ENCODE peak calls at places on chromosomes 2 and 18, in five cellular contexts. I is transverse colon, S is colonic mucosa, D is right atrium auricular region, H is omental fat pad. V is an unnamed sample.
A peak's percentile ranks its signal among the peaks of the same experiment; 100 is the strongest.

GRCh38 chr18:35236964-35237363 is 3.9 kb upstream of the ZNF397 start:
- DNase-seq in I (no peak), S (no peak), D (no peak), H (no peak), V (no peak)

GRCh38 chr2:143460382-143460781 is 331.2 kb downstream of the ARHGAP15 start:
- DNase-seq in I (no peak), S (no peak), D (no peak), H (no peak), V (no peak)

GRCh38 chr2:58494059-58494458 is 252.9 kb upstream of the FANCL start:
- DNase-seq in I (no peak), S (no peak), D (no peak), H (no peak), V (no peak)

GRCh38 chr2:238743243-238744068 is 104.4 kb upstream of the TWIST2 start:
- DNase-seq in I (no peak), S (no peak), D (no peak), H (no peak), V (no peak)

GRCh38 chr2:129888461-129888860 is 91.0 kb upstream of the RAB6C start:
- DNase-seq in I (no peak), S (no peak), D (no peak), H (no peak), V (no peak)

GRCh38 chr2:29628078-29628765 is 293.2 kb downstream of the ALK start:
- DNase-seq in I (no peak), S (no peak), D (no peak), H (no peak), V (no peak)

GRCh38 chr2:172256886-172257285 is 154.2 kb upstream of the DLX2 start:
- DNase-seq in I (no peak), S (no peak), D (no peak), H (no peak), V (no peak)

GRCh38 chr2:224222976-224223375 is 178.9 kb downstream of the FAM124B start:
- DNase-seq in I (no peak), S (no peak), D (no peak), H (no peak), V (no peak)

GRCh38 chr2:86468162-86469033 is 27.2 kb downstream of the KDM3A start:
- DNase-seq in I (no peak), S (no peak), D (no peak), H (no peak), V (no peak)

GRCh38 chr18:49768051-49768391 is 45.3 kb downstream of the ACAA2 start:
- DNase-seq in I (peak; percentile 70), S (peak; percentile 70), D (no peak), H (no peak), V (no peak)

GRCh38 chr2:69122271-69122670 is 109.3 kb downstream of the ANTXR1 start:
- DNase-seq in I (no peak), S (no peak), D (no peak), H (no peak), V (no peak)

GRCh38 chr2:237154894-237155851 is 69.5 kb downstream of the COPS8 start:
- DNase-seq in I (no peak), S (no peak), D (no peak), H (no peak), V (no peak)

GRCh38 chr2:237222178-237222577 is 136.5 kb downstream of the COPS8 start:
- DNase-seq in I (no peak), S (no peak), D (peak; percentile 56), H (no peak), V (no peak)

GRCh38 chr2:118983133-118983532 is 41.1 kb downstream of the MARCO start:
- DNase-seq in I (no peak), S (no peak), D (no peak), H (no peak), V (no peak)

GRCh38 chr2:79272616-79273015 is 113.1 kb upstream of the REG3A start:
- DNase-seq in I (no peak), S (no peak), D (no peak), H (no peak), V (no peak)

GRCh38 chr2:219426068-219426443 is 7.9 kb downstream of the DES start:
- DNase-seq in I (no peak), S (no peak), D (no peak), H (no peak), V (no peak)

DNA sequence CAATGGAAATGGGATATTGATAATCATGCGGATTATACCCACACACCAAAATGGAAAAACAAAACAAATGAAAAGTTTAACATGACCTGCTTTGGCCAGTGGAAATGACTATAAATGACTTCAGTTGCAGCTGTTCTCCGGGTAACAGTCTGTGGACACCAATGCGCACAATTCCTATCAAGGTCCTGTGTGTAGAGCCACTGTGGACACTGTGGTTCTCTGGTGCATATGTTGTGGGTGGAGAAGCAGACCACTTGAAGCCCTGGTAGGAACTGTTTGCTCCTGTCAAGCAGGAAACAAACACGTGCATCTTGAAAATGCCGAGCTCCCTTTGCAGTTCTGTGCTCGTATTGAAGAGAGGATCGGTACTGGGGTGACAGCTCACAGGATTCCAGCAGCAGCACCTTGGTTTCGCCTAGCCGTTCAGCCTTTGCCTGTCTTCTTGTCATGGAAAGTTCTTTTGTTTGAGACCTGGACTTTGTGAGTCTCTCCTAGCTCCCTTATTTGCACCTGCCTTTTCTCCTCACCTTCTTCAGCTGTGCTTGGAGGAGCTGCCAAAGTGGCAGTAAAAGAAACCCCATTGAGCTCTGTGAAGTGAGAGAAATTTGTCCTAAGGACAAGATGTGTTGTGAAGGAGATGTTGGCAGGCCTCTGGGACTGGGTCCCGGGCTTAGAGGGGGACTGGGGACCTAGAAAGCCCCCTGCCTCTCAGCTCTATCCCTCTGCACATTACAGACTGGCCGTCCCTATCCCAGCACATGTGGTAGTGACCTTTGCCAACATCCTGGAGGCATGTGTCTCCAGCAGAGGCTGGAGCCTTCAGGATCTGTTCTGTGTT is 33.0 kb downstream of the NCK2 start:
- DNase-seq in I (no peak), S (no peak), D (no peak), H (no peak), V (no peak)
- TF ChIP-seq CTCF in I (no peak), S (no peak), D (no peak), H (no peak), V (no peak)

GRCh38 chr2:199594443-199594842 is 136.7 kb upstream of the SATB2 start:
- DNase-seq in I (no peak), S (no peak), D (no peak), H (no peak), V (no peak)

GRCh38 chr2:199602271-199602895 is 144.6 kb upstream of the SATB2 start:
- DNase-seq in I (peak; percentile 13), S (peak; percentile 19), D (no peak), H (no peak), V (no peak)

DNA sequence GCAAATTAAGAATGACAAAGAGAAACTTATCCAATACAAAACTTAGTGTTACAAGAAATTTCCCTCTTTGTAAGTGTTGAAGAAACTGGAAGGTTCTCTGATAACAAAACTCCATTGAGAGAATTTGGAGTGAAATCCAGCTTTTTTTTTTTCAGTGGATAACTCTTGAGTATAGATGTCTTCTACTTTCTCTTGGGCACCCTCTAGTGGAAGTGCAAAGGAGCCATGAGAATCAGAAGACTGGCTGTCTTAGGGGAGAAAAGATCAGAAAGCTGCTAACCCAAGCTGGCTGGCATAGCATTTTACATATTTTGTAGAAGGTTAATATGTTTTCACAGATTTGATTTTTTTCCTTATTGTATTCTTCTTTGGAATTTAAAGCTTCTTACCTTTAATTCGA is 138.8 kb upstream of the SATB2 start:
- DNase-seq in I (peak; percentile 16), S (peak; percentile 33), D (no peak), H (no peak), V (no peak)
- TF ChIP-seq CTCF in I (peak; percentile 45), S (peak; percentile 41), D (peak; percentile 15), H (no peak), V (no peak)

GRCh38 chr18:63207825-63208224 is 111.7 kb downstream of the BCL2 start:
- DNase-seq in I (no peak), S (no peak), D (no peak), H (no peak), V (no peak)
- TF ChIP-seq CTCF in I (no peak), S (no peak), D (no peak), H (no peak), V (no peak)

GRCh38 chr2:38722271-38723115 is 28.7 kb downstream of the SRSF7 start:
- DNase-seq in I (no peak), S (no peak), D (peak; percentile 53), H (no peak), V (no peak)
- TF ChIP-seq CTCF in I (no peak), S (no peak), D (no peak), H (no peak), V (no peak)

GRCh38 chr2:8416836-8417832 is 264.7 kb upstream of the ID2 start:
- DNase-seq in I (no peak), S (no peak), D (no peak), H (no peak), V (no peak)

GRCh38 chr2:8426577-8426976 is 255.3 kb upstream of the ID2 start:
- DNase-seq in I (no peak), S (no peak), D (peak; percentile 30), H (no peak), V (no peak)

GRCh38 chr2:8418721-8419120 is 263.1 kb upstream of the ID2 start:
- DNase-seq in I (no peak), S (no peak), D (no peak), H (no peak), V (no peak)

GRCh38 chr2:8424997-8425900 is 256.6 kb upstream of the ID2 start:
- DNase-seq in I (no peak), S (no peak), D (peak; percentile 46), H (no peak), V (no peak)

GRCh38 chr2:8421658-8422499 is 260.0 kb upstream of the ID2 start:
- DNase-seq in I (no peak), S (no peak), D (no peak), H (no peak), V (no peak)
- TF ChIP-seq CTCF in I (no peak), S (no peak), D (no peak), H (no peak), V (no peak)

GRCh38 chr2:33370886-33371285 is 105.6 kb upstream of the RASGRP3 start:
- DNase-seq in I (no peak), S (no peak), D (no peak), H (no peak), V (no peak)

GRCh38 chr2:33371304-33372090 is 105.0 kb upstream of the RASGRP3 start:
- DNase-seq in I (no peak), S (no peak), D (no peak), H (no peak), V (no peak)

GRCh38 chr2:33365264-33365663 is 111.2 kb upstream of the RASGRP3 start:
- DNase-seq in I (no peak), S (no peak), D (no peak), H (no peak), V (no peak)

GRCh38 chr2:33363599-33364300 is 112.7 kb upstream of the RASGRP3 start:
- DNase-seq in I (no peak), S (no peak), D (no peak), H (no peak), V (no peak)

DNA sequence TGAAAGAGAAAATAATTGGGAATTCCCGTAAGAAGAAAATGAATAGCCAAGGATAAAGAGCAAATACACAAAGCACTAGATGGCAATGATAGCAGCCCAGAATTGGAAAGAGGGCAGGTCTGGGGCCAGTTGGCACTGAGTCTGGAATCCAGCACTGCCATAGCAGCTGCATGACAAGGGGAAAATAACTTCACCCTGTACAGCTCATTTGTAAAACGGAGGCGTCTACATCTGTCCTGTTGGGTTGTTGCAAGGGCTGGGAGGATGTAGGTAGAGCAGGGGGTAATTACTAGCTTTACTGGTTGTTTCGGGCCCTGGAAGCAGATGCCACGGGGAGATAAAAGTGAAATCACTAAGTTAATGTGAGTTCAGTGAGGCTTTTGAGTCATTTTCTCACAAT is 110.0 kb upstream of the RASGRP3 start:
- DNase-seq in I (no peak), S (no peak), D (no peak), H (no peak), V (no peak)
- TF ChIP-seq CTCF in I (no peak), S (no peak), D (no peak), H (no peak), V (no peak)

V was measured in activated B cell treated with CpG ODN at 0.5 μM for 24 hours.